ENCODE peak calls at places on chromosomes 16 and 17, in four cellular contexts. Z is stimulated activated CD4-positive, alpha-beta T cell treated with anti-CD3 and anti-CD28 coated beads, Interleukin-2, amount 100 ng/mL, for 48 hours; C is MV-4-11; F is heart left ventricle. S is an unnamed sample.

GRCh38 chr17:7862692-7863437 is 5.1 kb downstream of the CYB5D1 start:
- DNase-seq in Z (no peak), C (peak; percentile 5), F (no peak), S (peak; percentile 74)

GRCh38 chr17:38333635-38334295 is 10.0 kb downstream of the GPR179 start:
- DNase-seq in F (no peak), Z (peak; percentile 62), C (peak; percentile 20), S (peak; percentile 87)

GRCh38 chr16:66516172-66516807 is 33.6 kb downstream of the TK2 start:
- DNase-seq in C (peak; percentile 85), Z (no peak), F (no peak), S (no peak)

GRCh38 chr17:39393732-39394131 is 7.7 kb downstream of the FBXL20 start:
- DNase-seq in Z (no peak), F (no peak), C (no peak), S (no peak)

GRCh38 chr17:74592087-74592990 is at the start of gene CD300LD:
- DNase-seq in F (no peak), C (peak; percentile 43), Z (no peak), S (no peak)

GRCh38 chr17:61150686-61151299 is 248.8 kb upstream of the TBX2 start:
- DNase-seq in Z (no peak), C (peak; percentile 54), F (no peak), S (no peak)

GRCh38 chr16:12016166-12016947 is 39.8 kb downstream of the SNX29 start:
- DNase-seq in Z (no peak), F (no peak), C (no peak), S (no peak)

GRCh38 chr17:7774037-7774659 is 56.6 kb downstream of the DNAH2 start:
- DNase-seq in C (no peak), Z (no peak), F (no peak), S (no peak)

GRCh38 chr16:87821346-87822001 is 47.8 kb downstream of the SLC7A5 start:
- DNase-seq in Z (no peak), F (no peak), C (no peak), S (no peak)

GRCh38 chr17:81608605-81609004 is 28.3 kb downstream of the NPLOC4 start:
- DNase-seq in C (no peak), F (no peak), Z (no peak), S (no peak)